ENCODE peak calls at places on chromosomes 11 and 22, in nine cellular contexts. One of them, this sample, is unnamed.

GRCh38 chr11:62959077-62959980 is 25.4 kb downstream of the SLC22A6 start:
- DNase-seq in activated naive CD4-positive, alpha-beta T cell: no peak
- DNase-seq in left ventricle myocardium inferior: no peak
- DNase-seq in heart right ventricle: no peak
- DNase-seq in neural progenitor cell: no peak
- DNase-seq in ACHN: no peak
- DNase-seq in CD4-positive, CD25-positive, alpha-beta regulatory T cell: no peak
- DNase-seq in renal cortical epithelial cell: no peak
- DNase-seq in A172: no peak
- DNase-seq in this sample: no peak

GRCh38 chr22:37559901-37560681 is at the start of gene CDC42EP1:
- DNase-seq in heart right ventricle: no peak
- DNase-seq in neural progenitor cell: peak
- DNase-seq in activated naive CD4-positive, alpha-beta T cell: no peak
- DNase-seq in CD4-positive, CD25-positive, alpha-beta regulatory T cell: no peak
- DNase-seq in A172: no peak
- DNase-seq in ACHN: peak
- DNase-seq in left ventricle myocardium inferior: peak
- DNase-seq in renal cortical epithelial cell: no peak
- DNase-seq in this sample: no peak

GRCh38 chr22:48536691-48537591 is 1290.7 kb downstream of the BRD1 start:
- DNase-seq in A172: no peak
- DNase-seq in left ventricle myocardium inferior: no peak
- DNase-seq in renal cortical epithelial cell: no peak
- DNase-seq in heart right ventricle: no peak
- DNase-seq in CD4-positive, CD25-positive, alpha-beta regulatory T cell: no peak
- DNase-seq in activated naive CD4-positive, alpha-beta T cell: no peak
- DNase-seq in neural progenitor cell: no peak
- DNase-seq in ACHN: no peak
- DNase-seq in this sample: no peak

GRCh38 chr22:48444320-48445112 is 1383.2 kb downstream of the BRD1 start:
- DNase-seq in activated naive CD4-positive, alpha-beta T cell: no peak
- DNase-seq in CD4-positive, CD25-positive, alpha-beta regulatory T cell: no peak
- DNase-seq in ACHN: no peak
- DNase-seq in A172: peak
- DNase-seq in neural progenitor cell: no peak
- DNase-seq in heart right ventricle: no peak
- DNase-seq in left ventricle myocardium inferior: no peak
- DNase-seq in renal cortical epithelial cell: no peak
- DNase-seq in this sample: no peak

GRCh38 chr11:66343176-66343575 is 1.7 kb downstream of the BRMS1 start:
- DNase-seq in ACHN: no peak
- DNase-seq in heart right ventricle: no peak
- DNase-seq in neural progenitor cell: no peak
- DNase-seq in activated naive CD4-positive, alpha-beta T cell: no peak
- DNase-seq in left ventricle myocardium inferior: no peak
- DNase-seq in renal cortical epithelial cell: no peak
- DNase-seq in A172: no peak
- DNase-seq in CD4-positive, CD25-positive, alpha-beta regulatory T cell: no peak
- DNase-seq in this sample: no peak

GRCh38 chr11:709109-709997 is 3.3 kb downstream of the EPS8L2 start:
- DNase-seq in left ventricle myocardium inferior: no peak
- DNase-seq in heart right ventricle: no peak
- DNase-seq in activated naive CD4-positive, alpha-beta T cell: no peak
- DNase-seq in CD4-positive, CD25-positive, alpha-beta regulatory T cell: no peak
- DNase-seq in neural progenitor cell: no peak
- DNase-seq in ACHN: no peak
- DNase-seq in A172: no peak
- DNase-seq in renal cortical epithelial cell: no peak
- DNase-seq in this sample: no peak

GRCh38 chr22:25564979-25565677 is 653 bp downstream of the GRK3 start:
- DNase-seq in activated naive CD4-positive, alpha-beta T cell: no peak
- DNase-seq in A172: no peak
- DNase-seq in neural progenitor cell: peak
- DNase-seq in heart right ventricle: no peak
- DNase-seq in left ventricle myocardium inferior: peak
- DNase-seq in CD4-positive, CD25-positive, alpha-beta regulatory T cell: peak
- DNase-seq in renal cortical epithelial cell: no peak
- DNase-seq in ACHN: no peak
- DNase-seq in this sample: peak

GRCh38 chr11:47566166-47566546 is 757 bp downstream of the PTPMT1 start:
- DNase-seq in ACHN: no peak
- DNase-seq in A172: no peak
- DNase-seq in left ventricle myocardium inferior: no peak
- DNase-seq in heart right ventricle: no peak
- DNase-seq in neural progenitor cell: no peak
- DNase-seq in activated naive CD4-positive, alpha-beta T cell: no peak
- DNase-seq in CD4-positive, CD25-positive, alpha-beta regulatory T cell: no peak
- DNase-seq in renal cortical epithelial cell: no peak
- DNase-seq in this sample: no peak

GRCh38 chr22:48938741-48939140 is 888.9 kb downstream of the BRD1 start:
- DNase-seq in A172: no peak
- DNase-seq in renal cortical epithelial cell: no peak
- DNase-seq in activated naive CD4-positive, alpha-beta T cell: no peak
- DNase-seq in neural progenitor cell: no peak
- DNase-seq in CD4-positive, CD25-positive, alpha-beta regulatory T cell: no peak
- DNase-seq in heart right ventricle: no peak
- DNase-seq in ACHN: no peak
- DNase-seq in left ventricle myocardium inferior: no peak
- DNase-seq in this sample: no peak

GRCh38 chr11:7576671-7577225 is 62.9 kb downstream of the PPFIBP2 start:
- DNase-seq in A172: no peak
- DNase-seq in left ventricle myocardium inferior: peak
- DNase-seq in ACHN: no peak
- DNase-seq in activated naive CD4-positive, alpha-beta T cell: no peak
- DNase-seq in renal cortical epithelial cell: no peak
- DNase-seq in CD4-positive, CD25-positive, alpha-beta regulatory T cell: no peak
- DNase-seq in heart right ventricle: peak
- DNase-seq in neural progenitor cell: no peak
- DNase-seq in this sample: no peak

GRCh38 chr11:108518581-108518980 is 20.4 kb upstream of the POGLUT3 start:
- DNase-seq in neural progenitor cell: no peak
- DNase-seq in A172: no peak
- DNase-seq in ACHN: no peak
- DNase-seq in heart right ventricle: no peak
- DNase-seq in renal cortical epithelial cell: no peak
- DNase-seq in CD4-positive, CD25-positive, alpha-beta regulatory T cell: no peak
- DNase-seq in left ventricle myocardium inferior: no peak
- DNase-seq in activated naive CD4-positive, alpha-beta T cell: no peak
- DNase-seq in this sample: no peak

GRCh38 chr22:29758068-29758622 is 8.7 kb downstream of the ZMAT5 start:
- DNase-seq in CD4-positive, CD25-positive, alpha-beta regulatory T cell: no peak
- DNase-seq in heart right ventricle: no peak
- DNase-seq in activated naive CD4-positive, alpha-beta T cell: no peak
- DNase-seq in left ventricle myocardium inferior: no peak
- DNase-seq in ACHN: no peak
- DNase-seq in neural progenitor cell: peak
- DNase-seq in A172: no peak
- DNase-seq in renal cortical epithelial cell: no peak
- DNase-seq in this sample: no peak

GRCh38 chr22:20244250-20244648 is 23.9 kb downstream of the RTN4R start:
- DNase-seq in left ventricle myocardium inferior: no peak
- DNase-seq in A172: no peak
- DNase-seq in heart right ventricle: no peak
- DNase-seq in activated naive CD4-positive, alpha-beta T cell: no peak
- DNase-seq in renal cortical epithelial cell: no peak
- DNase-seq in ACHN: no peak
- DNase-seq in neural progenitor cell: no peak
- DNase-seq in CD4-positive, CD25-positive, alpha-beta regulatory T cell: no peak
- DNase-seq in this sample: no peak

GRCh38 chr11:69008774-69009440 is 4.1 kb downstream of the MRGPRF start:
- DNase-seq in renal cortical epithelial cell: peak
- DNase-seq in neural progenitor cell: no peak
- DNase-seq in heart right ventricle: peak
- DNase-seq in A172: peak
- DNase-seq in CD4-positive, CD25-positive, alpha-beta regulatory T cell: no peak
- DNase-seq in activated naive CD4-positive, alpha-beta T cell: no peak
- DNase-seq in left ventricle myocardium inferior: peak
- DNase-seq in ACHN: peak
- DNase-seq in this sample: peak

GRCh38 chr22:37018815-37019308 is 385 bp downstream of the TST start:
- DNase-seq in ACHN: no peak
- DNase-seq in A172: peak
- DNase-seq in activated naive CD4-positive, alpha-beta T cell: no peak
- DNase-seq in renal cortical epithelial cell: peak
- DNase-seq in neural progenitor cell: peak
- DNase-seq in heart right ventricle: peak
- DNase-seq in CD4-positive, CD25-positive, alpha-beta regulatory T cell: no peak
- DNase-seq in left ventricle myocardium inferior: peak
- DNase-seq in this sample: no peak

GRCh38 chr11:69644071-69644961 is 3.4 kb downstream of the CCND1 start:
- DNase-seq in heart right ventricle: peak
- DNase-seq in activated naive CD4-positive, alpha-beta T cell: no peak
- DNase-seq in CD4-positive, CD25-positive, alpha-beta regulatory T cell: no peak
- DNase-seq in renal cortical epithelial cell: peak
- DNase-seq in ACHN: no peak
- DNase-seq in neural progenitor cell: no peak
- DNase-seq in left ventricle myocardium inferior: peak
- DNase-seq in A172: peak
- DNase-seq in this sample: peak

GRCh38 chr11:76652989-76653673 is 17.4 kb downstream of the LRRC32 start:
- DNase-seq in heart right ventricle: no peak
- DNase-seq in left ventricle myocardium inferior: no peak
- DNase-seq in ACHN: no peak
- DNase-seq in activated naive CD4-positive, alpha-beta T cell: no peak
- DNase-seq in CD4-positive, CD25-positive, alpha-beta regulatory T cell: no peak
- DNase-seq in A172: no peak
- DNase-seq in neural progenitor cell: no peak
- DNase-seq in renal cortical epithelial cell: no peak
- DNase-seq in this sample: no peak

GRCh38 chr22:22571429-22571828 is 12.4 kb upstream of the PRAME start:
- DNase-seq in ACHN: no peak
- DNase-seq in left ventricle myocardium inferior: no peak
- DNase-seq in A172: no peak
- DNase-seq in renal cortical epithelial cell: no peak
- DNase-seq in activated naive CD4-positive, alpha-beta T cell: no peak
- DNase-seq in heart right ventricle: no peak
- DNase-seq in neural progenitor cell: no peak
- DNase-seq in CD4-positive, CD25-positive, alpha-beta regulatory T cell: no peak
- DNase-seq in this sample: no peak

GRCh38 chr22:23305321-23305910 is 125.1 kb downstream of the BCR start:
- DNase-seq in heart right ventricle: no peak
- DNase-seq in renal cortical epithelial cell: peak
- DNase-seq in left ventricle myocardium inferior: no peak
- DNase-seq in activated naive CD4-positive, alpha-beta T cell: no peak
- DNase-seq in ACHN: peak
- DNase-seq in CD4-positive, CD25-positive, alpha-beta regulatory T cell: no peak
- DNase-seq in neural progenitor cell: no peak
- DNase-seq in A172: peak
- DNase-seq in this sample: no peak

GRCh38 chr11:64971421-64972233 is at the start of gene MAJIN:
- DNase-seq in left ventricle myocardium inferior: peak
- DNase-seq in renal cortical epithelial cell: peak
- DNase-seq in ACHN: peak
- DNase-seq in CD4-positive, CD25-positive, alpha-beta regulatory T cell: peak
- DNase-seq in neural progenitor cell: peak
- DNase-seq in activated naive CD4-positive, alpha-beta T cell: peak
- DNase-seq in A172: no peak
- DNase-seq in heart right ventricle: peak
- DNase-seq in this sample: peak

This sample was measured in foreskin keratinocyte.